ENCODE peak calls at places on chromosomes 13 and 19, in nine cellular contexts. B is activated CD8-positive, alpha-beta memory T cell treated with anti-CD3 and anti-CD28 coated beads, Interleukin-2, amount 10 ng/mL, durations not matched to agents 7 days and 5 days; F is progenitor cell of endocrine pancreas; D is A549; O is stimulated activated CD4-positive, alpha-beta T cell treated with anti-CD3 and anti-CD28 coated beads, Interleukin-1b, Interleukin-23, amount 100 ng/mL, for 48 hours; L is NCI-H1417; A is stomach; P is cardiac fibroblast; V is NCI-H2029. K is an unnamed sample.

GRCh38 chr13:41311607-41312500 is 787 bp downstream of the NAA16 start:
- DNase-seq in B (peak), F (peak), D (no peak), O (peak), L (peak), A (peak), P (peak), V (no peak), K (peak)

GRCh38 chr19:5991244-5991838 is 13.4 kb upstream of the RANBP3 start:
- DNase-seq in B (no peak), F (no peak), D (no peak), O (no peak), L (no peak), A (no peak), P (no peak), V (no peak), K (no peak)

GRCh38 chr13:112486386-112487126 is 101.4 kb downstream of the TUBGCP3 start:
- DNase-seq in B (no peak), F (no peak), D (no peak), O (no peak), L (no peak), A (no peak), P (no peak), V (no peak), K (no peak)

GRCh38 chr19:3340340-3340739 is 26.0 kb upstream of the NFIC start:
- DNase-seq in B (no peak), F (no peak), D (no peak), O (no peak), L (no peak), A (no peak), P (no peak), V (no peak), K (no peak)

GRCh38 chr19:39327990-39328705 is 7.5 kb upstream of the LRFN1 start:
- DNase-seq in B (peak), F (peak), D (peak), O (peak), L (peak), A (peak), P (peak), V (peak), K (peak)

GRCh38 chr19:30719189-30719990 is 347.2 kb downstream of the ZNF536 start:
- DNase-seq in B (peak), F (peak), D (no peak), O (no peak), L (no peak), A (peak), P (peak), V (peak), K (no peak)

GRCh38 chr19:33066543-33066942 is 1.9 kb upstream of the RHPN2 start:
- DNase-seq in B (no peak), F (no peak), D (no peak), O (no peak), L (no peak), A (no peak), P (no peak), V (no peak), K (no peak)

GRCh38 chr13:97434417-97435296 is 688 bp downstream of the RAP2A start:
- DNase-seq in B (peak), F (no peak), D (no peak), O (peak), L (peak), A (peak), P (peak), V (no peak), K (peak)

GRCh38 chr19:1528596-1529429 is 4.9 kb downstream of the PLK5 start:
- DNase-seq in B (no peak), F (no peak), D (no peak), O (no peak), L (no peak), A (no peak), P (no peak), V (no peak), K (no peak)

GRCh38 chr19:33446156-33446917 is 72.8 kb downstream of the CEBPG start:
- DNase-seq in B (no peak), F (no peak), D (no peak), O (no peak), L (no peak), A (no peak), P (no peak), V (no peak), K (no peak)

GRCh38 chr19:51136891-51137551 is 5.1 kb upstream of the SIGLEC7 start:
- DNase-seq in B (no peak), F (no peak), D (no peak), O (no peak), L (no peak), A (no peak), P (no peak), V (no peak), K (no peak)